ENCODE peak calls at places on chromosomes 16 and 17, in four cellular contexts. G, J, V and L are unnamed samples.

GRCh38 chr17:67506966-67507365 is 129.9 kb downstream of the PITPNC1 start:
- DNase-seq in G (no peak), V (no peak), J (no peak), L (no peak)

GRCh38 chr16:12188674-12189249 is 212.2 kb downstream of the SNX29 start:
- DNase-seq in J (no peak), G (no peak), V (no peak), L (no peak)

GRCh38 chr16:60166111-60166510 is 1432.0 kb upstream of the GOT2 start:
- DNase-seq in G (no peak), V (no peak), J (no peak), L (no peak)

GRCh38 chr17:33732116-33732515 is 439.0 kb upstream of the ASIC2 start:
- DNase-seq in G (no peak), J (peak; percentile 23), V (no peak), L (peak; percentile 3)

GRCh38 chr17:4533522-4534502 is 21.4 kb downstream of the MYBBP1A start:
- DNase-seq in G (no peak), V (no peak), J (no peak), L (peak; percentile 38)

GRCh38 chr16:27495191-27495590 is 54.5 kb downstream of the GTF3C1 start:
- DNase-seq in J (no peak), V (no peak), G (no peak), L (no peak)

GRCh38 chr17:55432358-55433028 is 10.9 kb upstream of the MMD start:
- DNase-seq in G (no peak), V (no peak), J (no peak), L (no peak)

GRCh38 chr17:48054238-48055185 is 6.4 kb downstream of the NFE2L1 start:
- DNase-seq in J (peak; percentile 66), V (no peak), G (peak; percentile 96), L (no peak)

DNA sequence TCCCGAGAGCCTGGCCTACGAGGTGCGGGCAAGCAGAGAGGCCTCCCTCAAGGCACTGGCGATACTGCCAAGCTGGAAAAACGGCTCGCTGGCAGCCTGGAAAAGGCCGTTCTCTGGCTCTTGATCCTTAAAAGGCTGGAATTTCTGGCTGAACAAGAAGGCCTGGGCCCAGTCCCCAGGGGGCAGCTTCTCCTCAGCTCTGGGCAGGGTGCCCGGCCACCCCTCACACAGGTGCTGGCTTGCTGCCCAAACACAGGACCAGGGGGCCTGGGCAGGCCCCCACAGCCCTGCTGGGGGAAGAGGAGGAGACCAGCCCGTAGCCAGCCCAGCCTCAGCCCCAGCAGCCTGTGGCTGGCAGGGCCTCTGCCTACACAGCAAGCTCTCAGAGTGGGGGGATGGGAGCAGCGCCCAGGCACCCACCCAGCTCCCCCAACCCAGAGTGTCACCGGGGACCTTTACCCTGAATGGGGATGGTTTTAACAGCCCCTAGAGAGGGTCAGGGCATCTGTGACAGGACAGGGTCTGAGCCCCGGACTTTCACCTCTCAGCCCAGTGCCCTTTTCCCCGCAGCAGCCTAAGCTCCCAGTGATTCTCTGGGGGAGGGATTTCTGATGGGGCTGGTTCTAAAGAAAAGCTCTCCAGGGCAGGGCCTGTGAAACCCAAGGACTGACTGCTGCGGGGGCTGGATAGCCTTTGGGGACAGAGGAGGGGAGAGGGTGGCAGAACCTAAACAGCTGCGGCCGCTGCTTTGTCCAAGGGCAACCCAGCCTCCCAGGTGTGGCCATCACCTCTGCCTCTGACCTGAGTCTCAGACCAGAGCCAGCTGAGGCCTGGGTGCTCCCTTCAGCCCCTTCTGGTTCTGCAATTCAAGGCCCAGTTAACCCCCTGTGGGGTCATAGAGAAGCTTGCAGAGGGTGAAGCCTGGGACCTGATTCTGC is 38.6 kb upstream of the TOB1 start:
- DNase-seq in V (no peak), G (no peak), J (no peak), L (peak; percentile 78)
- TF ChIP-seq CREM in V (no peak), G (no peak), J (no peak), L (no peak)

DNA sequence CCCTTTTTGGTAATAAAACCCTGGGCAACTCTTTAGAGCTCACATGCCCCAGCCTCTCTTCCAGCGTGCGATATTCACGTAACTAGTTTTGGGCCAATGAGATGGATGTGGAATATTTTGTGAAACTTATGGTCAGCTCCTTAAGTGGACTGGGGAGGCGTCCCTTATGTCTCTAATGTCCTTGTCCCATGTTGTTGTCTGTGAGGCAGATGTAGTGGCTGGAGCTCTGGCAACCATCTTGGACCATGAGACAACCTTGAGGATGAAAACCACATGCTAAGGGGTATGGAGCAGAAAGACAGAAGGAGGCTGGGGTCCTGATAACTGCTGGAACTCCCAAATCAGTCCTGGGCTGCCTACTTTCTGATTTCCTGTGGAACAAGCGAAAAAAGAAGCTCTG is 31.4 kb upstream of the GPRC5B start:
- DNase-seq in V (no peak), G (no peak), J (no peak), L (no peak)
- TF ChIP-seq CREM in V (no peak), G (no peak), J (no peak), L (no peak)

GRCh38 chr17:57605734-57606105 is 139.4 kb downstream of the CCDC182 start:
- DNase-seq in J (no peak), V (no peak), G (no peak), L (no peak)

GRCh38 chr17:57608369-57609124 is 136.6 kb downstream of the CCDC182 start:
- DNase-seq in J (no peak), V (no peak), G (no peak), L (no peak)

GRCh38 chr17:57609125-57609877 is 135.8 kb downstream of the CCDC182 start:
- DNase-seq in V (no peak), G (no peak), J (no peak), L (peak; percentile 96)

GRCh38 chr17:57606111-57606875 is 138.8 kb downstream of the CCDC182 start:
- DNase-seq in J (no peak), V (no peak), G (no peak), L (no peak)

GRCh38 chr17:57607553-57608120 is 137.5 kb downstream of the CCDC182 start:
- DNase-seq in G (no peak), V (no peak), J (no peak), L (no peak)
- TF ChIP-seq CREM in G (no peak), V (no peak), J (no peak), L (no peak)

GRCh38 chr17:20919990-20920812 is 122.6 kb downstream of the USP22 start:
- DNase-seq in J (no peak), G (no peak), V (no peak), L (no peak)

GRCh38 chr17:20924306-20924705 is 118.5 kb downstream of the USP22 start:
- DNase-seq in J (no peak), G (no peak), V (no peak), L (no peak)

GRCh38 chr17:20925091-20925490 is 117.7 kb downstream of the USP22 start:
- DNase-seq in G (no peak), J (no peak), V (no peak), L (no peak)

GRCh38 chr17:20922128-20922670 is 120.6 kb downstream of the USP22 start:
- DNase-seq in G (no peak), J (no peak), V (no peak), L (no peak)

DNA sequence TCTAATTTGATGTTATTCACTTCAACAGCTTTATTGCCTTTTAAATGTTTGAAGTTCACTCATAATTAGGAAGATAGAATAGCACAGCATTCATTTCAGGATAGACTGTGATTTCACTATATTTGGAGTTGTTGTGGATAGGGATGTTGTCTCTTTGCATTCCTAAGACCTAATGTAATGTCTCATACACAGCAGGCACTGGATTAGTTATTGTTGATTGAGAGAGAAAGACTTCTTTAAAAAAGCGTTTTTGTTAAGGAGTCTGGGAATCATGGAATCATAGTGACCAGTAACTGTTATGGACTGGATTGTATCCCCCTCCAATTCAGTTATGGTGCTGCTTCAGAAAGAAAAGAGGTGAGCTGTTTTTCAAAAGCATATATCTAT is 122.0 kb downstream of the USP22 start:
- DNase-seq in V (no peak), J (no peak), G (no peak), L (no peak)
- TF ChIP-seq CREM in V (no peak), J (no peak), G (no peak), L (no peak)

GRCh38 chr17:77451894-77452852 is 311.4 kb downstream of the SEC14L1 start:
- DNase-seq in V (no peak), J (no peak), G (peak; percentile 72), L (peak; percentile 75)
- TF ChIP-seq CREM in V (no peak), J (peak; percentile 3), G (no peak), L (no peak)

DNA sequence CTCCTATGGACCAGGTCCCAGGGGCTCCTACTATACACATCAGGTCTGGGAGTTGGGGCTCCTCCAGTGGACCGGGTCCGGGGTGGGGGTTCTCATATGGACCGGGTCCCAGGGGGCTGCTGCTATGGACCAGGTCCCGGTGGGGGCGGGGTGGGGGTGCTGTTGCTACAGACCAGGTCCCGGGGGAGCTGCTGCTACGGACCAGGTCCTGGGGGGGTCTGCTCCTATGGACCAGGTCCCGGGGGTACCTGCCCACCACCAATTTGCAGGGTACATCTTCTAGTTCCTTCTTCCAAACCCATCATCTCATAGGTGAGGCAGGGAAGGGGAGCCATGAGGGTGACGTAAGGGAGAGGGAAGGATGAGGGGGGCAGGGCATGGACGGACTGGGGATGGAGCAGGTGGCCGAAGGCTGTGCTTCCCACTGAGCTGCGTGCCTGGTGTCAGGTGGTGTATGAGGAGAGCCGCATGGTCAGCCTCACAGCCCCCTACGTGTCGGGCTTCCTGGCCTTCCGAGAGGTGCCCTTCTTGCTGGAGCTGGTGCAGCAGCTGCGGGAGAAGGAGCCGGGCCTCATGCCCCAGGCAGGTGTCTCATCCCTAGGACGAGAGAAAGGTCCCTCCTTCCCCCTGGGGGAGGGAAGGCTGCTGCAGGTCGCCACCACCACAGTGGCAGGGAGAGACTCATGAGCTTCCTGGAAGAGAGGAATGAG is 6.6 kb downstream of the ENDOV start:
- DNase-seq in G (no peak), J (no peak), V (no peak), L (no peak)
- TF ChIP-seq CREM in G (no peak), J (no peak), V (no peak), L (no peak)

GRCh38 chr16:23877107-23878070 is 41.6 kb downstream of the PRKCB start:
- DNase-seq in G (no peak), J (no peak), V (no peak), L (no peak)

GRCh38 chr16:23879735-23880373 is 44.1 kb downstream of the PRKCB start:
- DNase-seq in J (no peak), V (no peak), G (no peak), L (no peak)

GRCh38 chr16:23876256-23876896 is 40.6 kb downstream of the PRKCB start:
- DNase-seq in J (no peak), V (no peak), G (no peak), L (no peak)

GRCh38 chr16:23871924-23872323 is 36.1 kb downstream of the PRKCB start:
- DNase-seq in J (no peak), G (no peak), V (no peak), L (no peak)

DNA sequence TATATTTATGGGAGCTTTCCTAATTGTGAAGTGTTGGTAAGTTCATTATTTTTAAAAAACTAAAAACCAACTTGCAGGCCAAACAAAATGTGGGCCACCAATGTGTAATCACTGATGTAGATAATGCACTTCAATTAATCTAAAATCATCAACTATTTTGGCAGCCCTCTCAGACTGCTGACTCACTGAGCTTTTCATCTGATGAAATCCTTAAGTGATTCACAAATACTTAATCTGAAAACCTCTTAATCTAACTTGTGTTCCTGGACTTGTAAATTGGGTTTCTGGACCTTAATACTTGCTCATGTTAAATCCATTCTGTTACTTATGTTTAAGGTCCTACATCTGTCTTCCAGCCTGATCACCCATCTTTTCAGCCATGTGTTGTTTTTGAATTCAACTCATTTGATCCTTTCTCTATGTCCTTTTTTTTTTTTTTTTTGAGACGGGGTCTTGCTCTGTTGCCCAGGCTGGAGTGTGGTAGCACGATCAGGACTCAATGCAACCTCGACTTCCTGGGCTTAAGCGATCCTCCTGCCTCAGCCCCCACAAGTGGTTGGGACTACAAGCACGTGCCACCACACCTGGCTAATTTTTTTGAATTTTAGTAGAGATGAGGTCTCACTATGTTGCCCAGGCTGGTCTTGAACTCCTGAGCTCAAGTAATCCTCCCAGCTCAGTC is 39.0 kb downstream of the PRKCB start:
- DNase-seq in G (no peak), J (no peak), V (no peak), L (no peak)
- TF ChIP-seq CREM in G (no peak), J (no peak), V (no peak), L (no peak)